ENCODE peak calls at places on chromosome 3, in nine cellular contexts. One of them, this sample, is unnamed.

GRCh38 chr3:144053121-144053520 is 81.5 kb downstream of the DIPK2A start:
- DNase-seq in H54: no peak
- DNase-seq in T-helper 9 cell: no peak
- DNase-seq in lower lobe of right lung: no peak
- DNase-seq in ureter: no peak
- DNase-seq in H7: no peak
- DNase-seq in activated CD4-positive, CD25-positive, alpha-beta regulatory T cell: no peak
- DNase-seq in dorsolateral prefrontal cortex: no peak
- DNase-seq in SK-MEL-5: no peak
- DNase-seq in this sample: no peak

GRCh38 chr3:36890261-36890660 is 54.6 kb downstream of the TRANK1 start:
- DNase-seq in H54: no peak
- DNase-seq in T-helper 9 cell: no peak
- DNase-seq in lower lobe of right lung: no peak
- DNase-seq in ureter: no peak
- DNase-seq in H7: no peak
- DNase-seq in activated CD4-positive, CD25-positive, alpha-beta regulatory T cell: no peak
- DNase-seq in dorsolateral prefrontal cortex: no peak
- DNase-seq in SK-MEL-5: no peak
- DNase-seq in this sample: no peak

GRCh38 chr3:61725851-61726333 is 164.5 kb downstream of the PTPRG start:
- DNase-seq in H54: peak
- DNase-seq in T-helper 9 cell: no peak
- DNase-seq in lower lobe of right lung: no peak
- DNase-seq in ureter: no peak
- DNase-seq in H7: no peak
- DNase-seq in activated CD4-positive, CD25-positive, alpha-beta regulatory T cell: no peak
- DNase-seq in dorsolateral prefrontal cortex: no peak
- DNase-seq in SK-MEL-5: peak
- DNase-seq in this sample: no peak

GRCh38 chr3:197829397-197830045 is 38.5 kb downstream of the LRCH3 start:
- DNase-seq in H54: no peak
- DNase-seq in T-helper 9 cell: no peak
- DNase-seq in lower lobe of right lung: no peak
- DNase-seq in ureter: no peak
- DNase-seq in H7: no peak
- DNase-seq in activated CD4-positive, CD25-positive, alpha-beta regulatory T cell: no peak
- DNase-seq in dorsolateral prefrontal cortex: no peak
- DNase-seq in SK-MEL-5: no peak
- DNase-seq in this sample: no peak

GRCh38 chr3:112233083-112233482 is 60.9 kb downstream of the SLC9C1 start:
- DNase-seq in H54: no peak
- DNase-seq in T-helper 9 cell: no peak
- DNase-seq in lower lobe of right lung: no peak
- DNase-seq in ureter: no peak
- DNase-seq in H7: no peak
- DNase-seq in activated CD4-positive, CD25-positive, alpha-beta regulatory T cell: no peak
- DNase-seq in dorsolateral prefrontal cortex: no peak
- DNase-seq in SK-MEL-5: no peak
- DNase-seq in this sample: no peak

GRCh38 chr3:122691195-122691594 is 10.6 kb downstream of the PARP14 start:
- DNase-seq in H54: no peak
- DNase-seq in T-helper 9 cell: no peak
- DNase-seq in lower lobe of right lung: no peak
- DNase-seq in ureter: no peak
- DNase-seq in H7: no peak
- DNase-seq in activated CD4-positive, CD25-positive, alpha-beta regulatory T cell: no peak
- DNase-seq in dorsolateral prefrontal cortex: no peak
- DNase-seq in SK-MEL-5: no peak
- DNase-seq in this sample: no peak

GRCh38 chr3:13713396-13713795 is 164.5 kb downstream of the FBLN2 start:
- DNase-seq in H54: no peak
- DNase-seq in T-helper 9 cell: no peak
- DNase-seq in lower lobe of right lung: no peak
- DNase-seq in ureter: peak
- DNase-seq in H7: no peak
- DNase-seq in activated CD4-positive, CD25-positive, alpha-beta regulatory T cell: no peak
- DNase-seq in dorsolateral prefrontal cortex: no peak
- DNase-seq in SK-MEL-5: no peak
- DNase-seq in this sample: no peak

GRCh38 chr3:126356373-126357298 is 572 bp downstream of the KLF15 start:
- DNase-seq in H54: no peak
- DNase-seq in T-helper 9 cell: no peak
- DNase-seq in lower lobe of right lung: peak
- DNase-seq in ureter: peak
- DNase-seq in H7: peak
- DNase-seq in activated CD4-positive, CD25-positive, alpha-beta regulatory T cell: no peak
- DNase-seq in dorsolateral prefrontal cortex: no peak
- DNase-seq in SK-MEL-5: no peak
- DNase-seq in this sample: no peak

GRCh38 chr3:14156843-14157561 is 21.4 kb downstream of the XPC start:
- DNase-seq in H54: no peak
- DNase-seq in T-helper 9 cell: no peak
- DNase-seq in lower lobe of right lung: no peak
- DNase-seq in ureter: no peak
- DNase-seq in H7: no peak
- DNase-seq in activated CD4-positive, CD25-positive, alpha-beta regulatory T cell: no peak
- DNase-seq in dorsolateral prefrontal cortex: no peak
- DNase-seq in SK-MEL-5: no peak
- DNase-seq in this sample: no peak

GRCh38 chr3:58237238-58237939 is at the start of gene ABHD6:
- DNase-seq in H54: peak
- DNase-seq in T-helper 9 cell: peak
- DNase-seq in lower lobe of right lung: peak
- DNase-seq in ureter: peak
- DNase-seq in H7: peak
- DNase-seq in activated CD4-positive, CD25-positive, alpha-beta regulatory T cell: peak
- DNase-seq in dorsolateral prefrontal cortex: peak
- DNase-seq in SK-MEL-5: peak
- DNase-seq in this sample: peak

GRCh38 chr3:180913582-180914404 is 1.3 kb downstream of the FXR1 start:
- DNase-seq in H54: no peak
- DNase-seq in T-helper 9 cell: no peak
- DNase-seq in lower lobe of right lung: no peak
- DNase-seq in ureter: no peak
- DNase-seq in H7: no peak
- DNase-seq in activated CD4-positive, CD25-positive, alpha-beta regulatory T cell: no peak
- DNase-seq in dorsolateral prefrontal cortex: no peak
- DNase-seq in SK-MEL-5: no peak
- DNase-seq in this sample: no peak

GRCh38 chr3:11642455-11643162 is 1.1 kb downstream of the VGLL4 start:
- DNase-seq in H54: peak
- DNase-seq in T-helper 9 cell: peak
- DNase-seq in lower lobe of right lung: peak
- DNase-seq in ureter: peak
- DNase-seq in H7: peak
- DNase-seq in activated CD4-positive, CD25-positive, alpha-beta regulatory T cell: peak
- DNase-seq in dorsolateral prefrontal cortex: peak
- DNase-seq in SK-MEL-5: peak
- DNase-seq in this sample: peak

GRCh38 chr3:60756636-60757035 is 494.6 kb downstream of the FHIT start:
- DNase-seq in H54: no peak
- DNase-seq in T-helper 9 cell: no peak
- DNase-seq in lower lobe of right lung: no peak
- DNase-seq in ureter: no peak
- DNase-seq in H7: no peak
- DNase-seq in activated CD4-positive, CD25-positive, alpha-beta regulatory T cell: no peak
- DNase-seq in dorsolateral prefrontal cortex: no peak
- DNase-seq in SK-MEL-5: no peak
- DNase-seq in this sample: no peak

GRCh38 chr3:100600181-100601042 is 9.0 kb upstream of the ADGRG7 start:
- DNase-seq in H54: no peak
- DNase-seq in T-helper 9 cell: no peak
- DNase-seq in lower lobe of right lung: no peak
- DNase-seq in ureter: no peak
- DNase-seq in H7: no peak
- DNase-seq in activated CD4-positive, CD25-positive, alpha-beta regulatory T cell: no peak
- DNase-seq in dorsolateral prefrontal cortex: no peak
- DNase-seq in SK-MEL-5: no peak
- DNase-seq in this sample: peak

GRCh38 chr3:190718097-190718496 is 144.4 kb downstream of the GMNC start:
- DNase-seq in H54: no peak
- DNase-seq in T-helper 9 cell: no peak
- DNase-seq in lower lobe of right lung: no peak
- DNase-seq in ureter: no peak
- DNase-seq in H7: no peak
- DNase-seq in activated CD4-positive, CD25-positive, alpha-beta regulatory T cell: no peak
- DNase-seq in dorsolateral prefrontal cortex: no peak
- DNase-seq in SK-MEL-5: peak
- DNase-seq in this sample: no peak

GRCh38 chr3:101170047-101170771 is 150.2 kb downstream of the IMPG2 start:
- DNase-seq in H54: no peak
- DNase-seq in T-helper 9 cell: no peak
- DNase-seq in lower lobe of right lung: no peak
- DNase-seq in ureter: no peak
- DNase-seq in H7: no peak
- DNase-seq in activated CD4-positive, CD25-positive, alpha-beta regulatory T cell: no peak
- DNase-seq in dorsolateral prefrontal cortex: no peak
- DNase-seq in SK-MEL-5: no peak
- DNase-seq in this sample: no peak

This sample was measured in KBM-7.